ENCODE peak calls at places on chromosomes 2 and 18, in eight cellular contexts. Y, U, T, F, P, O, G and X are unnamed samples.

GRCh38 chr2:46072146-46072820 is 224.9 kb upstream of the EPAS1 start:
- DNase-seq in Y (peak), U (no peak), T (peak), F (no peak), P (no peak), O (no peak), G (no peak), X (no peak)

GRCh38 chr2:136248242-136248641 is 130.3 kb upstream of the CXCR4 start:
- DNase-seq in Y (peak), U (peak), T (peak), F (no peak), P (no peak), O (no peak), G (no peak), X (peak)

GRCh38 chr2:100986157-100986556 is 15.9 kb upstream of the RPL31 start:
- DNase-seq in Y (no peak), U (no peak), T (no peak), F (no peak), P (no peak), O (no peak), G (no peak), X (no peak)

GRCh38 chr2:232506713-232507112 is 13.5 kb upstream of the PRSS56 start:
- DNase-seq in Y (no peak), U (no peak), T (no peak), F (peak), P (no peak), O (no peak), G (no peak), X (no peak)

GRCh38 chr2:15976334-15976733 is 36.0 kb downstream of the MYCN start:
- DNase-seq in Y (no peak), U (no peak), T (no peak), F (no peak), P (no peak), O (no peak), G (peak), X (no peak)

GRCh38 chr2:191051825-191052778 is 38.1 kb upstream of the STAT1 start:
- DNase-seq in Y (peak), U (peak), T (peak), F (no peak), P (peak), O (no peak), G (peak), X (no peak)

GRCh38 chr2:134122610-134123009 is 131.3 kb upstream of the MGAT5 start:
- DNase-seq in Y (no peak), U (no peak), T (no peak), F (no peak), P (no peak), O (no peak), G (no peak), X (no peak)

GRCh38 chr2:65355190-65355831 is 77.1 kb downstream of the SPRED2 start:
- DNase-seq in Y (no peak), U (no peak), T (peak), F (no peak), P (no peak), O (no peak), G (peak), X (no peak)

GRCh38 chr18:24915547-24915946 is 436.4 kb downstream of the ZNF521 start:
- DNase-seq in Y (peak), U (peak), T (peak), F (no peak), P (no peak), O (no peak), G (peak), X (no peak)

GRCh38 chr18:45403341-45404049 is 211.8 kb upstream of the SLC14A2 start:
- DNase-seq in Y (no peak), U (no peak), T (no peak), F (no peak), P (no peak), O (no peak), G (peak), X (no peak)

GRCh38 chr2:102159295-102159694 is 16.7 kb downstream of the IL1R1 start:
- DNase-seq in Y (no peak), U (peak), T (peak), F (no peak), P (no peak), O (no peak), G (no peak), X (no peak)

GRCh38 chr2:37711308-37711731 is 39.9 kb upstream of the CDC42EP3 start:
- DNase-seq in Y (peak), U (peak), T (peak), F (peak), P (no peak), O (no peak), G (peak), X (peak)

GRCh38 chr2:30060562-30060961 is 86.2 kb upstream of the YPEL5 start:
- DNase-seq in Y (no peak), U (no peak), T (no peak), F (no peak), P (no peak), O (no peak), G (no peak), X (no peak)

GRCh38 chr2:237806334-237806733 is 7.8 kb downstream of the RBM44 start:
- DNase-seq in Y (no peak), U (peak), T (no peak), F (no peak), P (no peak), O (no peak), G (no peak), X (no peak)

GRCh38 chr18:22211660-22212059 is 42.3 kb downstream of the GATA6 start:
- DNase-seq in Y (no peak), U (peak), T (no peak), F (no peak), P (no peak), O (no peak), G (no peak), X (no peak)

GRCh38 chr2:111039984-111040383 is 80.7 kb upstream of the BCL2L11 start:
- DNase-seq in Y (no peak), U (no peak), T (no peak), F (no peak), P (no peak), O (no peak), G (no peak), X (no peak)

GRCh38 chr2:127670055-127670956 is 5.0 kb downstream of the LIMS2 start:
- DNase-seq in Y (no peak), U (no peak), T (no peak), F (no peak), P (no peak), O (no peak), G (no peak), X (no peak)

GRCh38 chr2:44753552-44754285 is 187.8 kb upstream of the SIX3 start:
- DNase-seq in Y (peak), U (no peak), T (peak), F (no peak), P (no peak), O (no peak), G (no peak), X (peak)

GRCh38 chr2:120429586-120430500 is 83.9 kb downstream of the INHBB start:
- DNase-seq in Y (no peak), U (no peak), T (no peak), F (no peak), P (no peak), O (no peak), G (no peak), X (no peak)

GRCh38 chr2:40208478-40208877 is 243.4 kb downstream of the SLC8A1 start:
- DNase-seq in Y (no peak), U (no peak), T (no peak), F (no peak), P (no peak), O (no peak), G (no peak), X (no peak)

GRCh38 chr2:239258248-239258647 is 142.6 kb downstream of the HDAC4 start:
- DNase-seq in Y (no peak), U (no peak), T (no peak), F (no peak), P (no peak), O (no peak), G (no peak), X (no peak)

GRCh38 chr18:77032121-77032758 is 100.3 kb downstream of the MBP start:
- DNase-seq in Y (no peak), U (no peak), T (peak), F (no peak), P (no peak), O (no peak), G (no peak), X (no peak)

GRCh38 chr18:79960921-79961526 is 3.4 kb upstream of the HSBP1L1 start:
- DNase-seq in Y (no peak), U (no peak), T (no peak), F (no peak), P (no peak), O (no peak), G (no peak), X (no peak)

GRCh38 chr2:67701011-67701410 is 303.9 kb downstream of the ETAA1 start:
- DNase-seq in Y (peak), U (no peak), T (no peak), F (no peak), P (no peak), O (no peak), G (no peak), X (peak)

GRCh38 chr2:99880148-99880983 is 262.0 kb downstream of the AFF3 start:
- DNase-seq in Y (peak), U (peak), T (peak), F (no peak), P (no peak), O (no peak), G (peak), X (peak)

GRCh38 chr2:10075571-10076209 is 4.5 kb downstream of the CYS1 start:
- DNase-seq in Y (no peak), U (no peak), T (no peak), F (no peak), P (no peak), O (no peak), G (no peak), X (no peak)

GRCh38 chr2:75994759-75995158 is 284.0 kb upstream of the GCFC2 start:
- DNase-seq in Y (no peak), U (no peak), T (no peak), F (no peak), P (no peak), O (no peak), G (no peak), X (peak)

GRCh38 chr2:38788306-38788705 is 10.3 kb downstream of the GEMIN6 start:
- DNase-seq in Y (no peak), U (no peak), T (no peak), F (no peak), P (no peak), O (no peak), G (no peak), X (no peak)

GRCh38 chr2:97758131-97758705 is 44.8 kb downstream of the ZAP70 start:
- DNase-seq in Y (no peak), U (no peak), T (no peak), F (no peak), P (no peak), O (no peak), G (no peak), X (no peak)